ENCODE peak calls at places on chromosomes 1 and 21, in nine cellular contexts. O is stimulated activated CD4-positive, alpha-beta T cell treated with anti-CD3 and anti-CD28 coated beads, Interleukin-15, amount 100 ng/mL, for 24 hours; T is midbrain; Y is heart right ventricle; I is amygdala; V is AG20443; W is ACHN; C is Right ventricle myocardium superior; J is GM19239. U is an unnamed sample.

GRCh38 chr1:198656500-198656932 is 17.7 kb downstream of the PTPRC start:
- DNase-seq in T (no peak), C (peak), W (no peak), O (peak), V (no peak), Y (no peak), I (no peak), J (no peak), U (no peak)

GRCh38 chr1:232470711-232471110 is 159.2 kb downstream of the SIPA1L2 start:
- DNase-seq in J (no peak), W (no peak), O (no peak), T (no peak), V (no peak), C (no peak), I (no peak), Y (no peak), U (no peak)

GRCh38 chr1:155981266-155982088 is 3.1 kb upstream of the ARHGEF2 start:
- DNase-seq in C (no peak), O (no peak), W (peak), V (peak), Y (no peak), T (no peak), J (no peak), I (no peak), U (no peak)

GRCh38 chr1:201584510-201584991 is 45.6 kb downstream of the NAV1 start:
- DNase-seq in V (peak), W (peak), O (no peak), Y (peak), J (no peak), C (peak), I (no peak), T (no peak), U (no peak)

GRCh38 chr1:151372411-151372934 is at the start of gene SELENBP1:
- DNase-seq in W (no peak), Y (peak), J (no peak), T (peak), O (no peak), V (peak), C (peak), I (peak), U (no peak)

GRCh38 chr1:150261367-150261766 is 3.8 kb downstream of the CA14 start:
- DNase-seq in T (no peak), O (no peak), C (no peak), J (no peak), Y (no peak), W (no peak), I (no peak), V (no peak), U (no peak)

GRCh38 chr1:87872189-87872588 is 543.5 kb downstream of the LMO4 start:
- DNase-seq in O (no peak), J (no peak), I (no peak), C (no peak), V (no peak), Y (no peak), W (no peak), T (no peak), U (no peak)

GRCh38 chr1:168585191-168585590 is 8.8 kb downstream of the XCL1 start:
- DNase-seq in Y (no peak), V (peak), I (no peak), T (no peak), O (no peak), C (no peak), W (peak), J (no peak), U (no peak)

GRCh38 chr21:21111309-21111920 is 113.2 kb downstream of the NCAM2 start:
- DNase-seq in J (no peak), O (no peak), Y (no peak), W (no peak), V (no peak), C (no peak), I (no peak), T (no peak), U (no peak)

GRCh38 chr1:156801409-156802121 is 15.1 kb downstream of the SH2D2A start:
- DNase-seq in J (no peak), O (no peak), C (no peak), W (no peak), Y (no peak), T (no peak), V (peak), I (no peak), U (no peak)

GRCh38 chr1:236552901-236553300 is 29.1 kb downstream of the LGALS8 start:
- DNase-seq in W (no peak), C (no peak), J (no peak), Y (no peak), T (no peak), I (no peak), V (no peak), O (no peak), U (no peak)

GRCh38 chr1:47547753-47548152 is 109.9 kb downstream of the FOXD2 start:
- DNase-seq in J (no peak), C (no peak), I (no peak), Y (no peak), W (no peak), O (no peak), T (no peak), V (no peak), U (no peak)

GRCh38 chr21:35011681-35012080 is 37.4 kb downstream of the RUNX1 start:
- DNase-seq in J (no peak), W (no peak), T (no peak), Y (no peak), C (no peak), V (no peak), O (no peak), I (no peak), U (no peak)

GRCh38 chr21:44785620-44786344 is 15.8 kb downstream of the UBE2G2 start:
- DNase-seq in Y (no peak), I (no peak), V (no peak), J (no peak), W (no peak), O (no peak), C (no peak), T (no peak), U (no peak)

GRCh38 chr1:180927348-180927747 is 14.7 kb downstream of the KIAA1614 start:
- DNase-seq in Y (peak), O (no peak), C (peak), V (no peak), T (peak), W (no peak), J (no peak), I (peak), U (no peak)

GRCh38 chr1:7267493-7267892 is 482.2 kb downstream of the CAMTA1 start:
- DNase-seq in O (no peak), I (no peak), W (no peak), V (no peak), Y (no peak), J (no peak), T (no peak), C (no peak), U (no peak)

GRCh38 chr1:162631546-162632233 is 574 bp upstream of the DDR2 start:
- DNase-seq in V (peak), I (no peak), J (no peak), O (no peak), Y (peak), W (no peak), T (no peak), C (no peak), U (no peak)

GRCh38 chr21:38819051-38819718 is 13.5 kb downstream of the ETS2 start:
- DNase-seq in W (no peak), J (no peak), O (no peak), Y (no peak), V (no peak), I (no peak), T (no peak), C (no peak), U (no peak)

GRCh38 chr1:47663286-47663685 is 225.4 kb downstream of the FOXD2 start:
- DNase-seq in I (no peak), T (no peak), W (no peak), V (no peak), C (no peak), Y (no peak), J (no peak), O (no peak), U (no peak)

GRCh38 chr1:104648269-104648691 is 898.6 kb downstream of the AMY1C start:
- DNase-seq in Y (no peak), C (no peak), T (peak), W (peak), I (no peak), J (peak), O (no peak), V (peak), U (peak)

GRCh38 chr1:51294566-51295184 is 35.7 kb downstream of the TTC39A start:
- DNase-seq in Y (no peak), T (no peak), J (no peak), I (no peak), O (no peak), W (no peak), V (peak), C (no peak), U (no peak)

GRCh38 chr1:156964431-156964830 is 44.0 kb downstream of the LRRC71 start:
- DNase-seq in W (no peak), O (no peak), J (no peak), I (no peak), T (no peak), C (no peak), Y (no peak), V (peak), U (no peak)

GRCh38 chr1:210446479-210446878 is 117.8 kb downstream of the HHAT start:
- DNase-seq in C (no peak), Y (no peak), I (no peak), J (no peak), O (peak), V (no peak), W (peak), T (no peak), U (no peak)

GRCh38 chr1:187203257-187203656 is 374.5 kb downstream of the PLA2G4A start:
- DNase-seq in I (no peak), T (no peak), C (no peak), O (no peak), V (no peak), Y (no peak), J (no peak), W (peak), U (no peak)

GRCh38 chr1:18575620-18576019 is 55.0 kb upstream of the PAX7 start:
- DNase-seq in J (no peak), V (peak), O (peak), W (peak), Y (peak), C (peak), I (peak), T (no peak), U (peak)

GRCh38 chr1:173507205-173507846 is 30.2 kb downstream of the PRDX6 start:
- DNase-seq in T (peak), V (peak), W (peak), Y (no peak), O (no peak), C (no peak), J (no peak), I (no peak), U (no peak)

GRCh38 chr1:19582318-19582717 is 61.8 kb upstream of the NBL1 start:
- DNase-seq in W (peak), Y (peak), J (peak), I (peak), O (peak), T (no peak), C (peak), V (no peak), U (peak)

U was measured in GM12891.